ENCODE peak calls at places on chromosome 3, in ten cellular contexts. K is kidney epithelial cell; O is NCI-H2081; W is H4; U is astrocyte of the spinal cord; R is endothelial cell; S is HL-60; M is right cardiac atrium; A is ascending aorta; B is CD4-positive, alpha-beta memory T cell. E is an unnamed sample.

GRCh38 chr3:144772372-144772771 is 800.7 kb downstream of the DIPK2A start:
- DNase-seq in K (no peak), O (no peak), W (no peak), U (no peak), R (no peak), S (no peak), M (no peak), A (no peak), B (no peak), E (no peak)

GRCh38 chr3:169232863-169233262 is 430.6 kb downstream of the MECOM start:
- DNase-seq in K (no peak), O (peak; percentile 63), W (peak; percentile 83), U (peak; percentile 63), R (no peak), S (no peak), M (no peak), A (no peak), B (no peak), E (no peak)

GRCh38 chr3:157626817-157627216 is 123.6 kb upstream of the VEPH1 start:
- DNase-seq in K (no peak), O (no peak), W (no peak), U (no peak), R (no peak), S (no peak), M (no peak), A (no peak), B (no peak), E (no peak)

GRCh38 chr3:185401319-185401955 is 38.5 kb downstream of the MAP3K13 start:
- DNase-seq in K (no peak), O (peak; percentile 97), W (no peak), U (no peak), R (no peak), S (no peak), M (no peak), A (no peak), B (no peak), E (no peak)

GRCh38 chr3:46124216-46125143 is 83.6 kb downstream of the CCR1 start:
- DNase-seq in K (no peak), O (no peak), W (no peak), U (no peak), R (no peak), S (no peak), M (peak; percentile 28), A (no peak), B (no peak), E (no peak)

GRCh38 chr3:58492385-58492970 is 582 bp downstream of the KCTD6 start:
- DNase-seq in K (no peak), O (peak; percentile 3), W (no peak), U (no peak), R (peak; percentile 12), S (peak; percentile 20), M (no peak), A (no peak), B (peak; percentile 44), E (no peak)

GRCh38 chr3:143413372-143413771 is 293.8 kb downstream of the CHST2 start:
- DNase-seq in K (no peak), O (no peak), W (no peak), U (no peak), R (no peak), S (no peak), M (no peak), A (no peak), B (no peak), E (no peak)

GRCh38 chr3:13115616-13115910 is 42.3 kb upstream of the IQSEC1 start:
- DNase-seq in K (no peak), O (no peak), W (no peak), U (no peak), R (no peak), S (no peak), M (no peak), A (no peak), B (no peak), E (no peak)

GRCh38 chr3:137946341-137946973 is 63.5 kb upstream of the CLDN18 start:
- DNase-seq in K (peak; percentile 18), O (peak; percentile 92), W (peak; percentile 86), U (peak; percentile 64), R (peak; percentile 52), S (peak; percentile 45), M (peak; percentile 33), A (no peak), B (no peak), E (peak; percentile 73)

GRCh38 chr3:14261229-14261628 is 82.6 kb downstream of the LSM3 start:
- DNase-seq in K (no peak), O (peak; percentile 36), W (peak; percentile 64), U (peak; percentile 75), R (peak; percentile 92), S (peak; percentile 79), M (peak; percentile 80), A (peak; percentile 11), B (peak; percentile 65), E (peak; percentile 92)

GRCh38 chr3:11138371-11138770 is 15.9 kb upstream of the HRH1 start:
- DNase-seq in K (no peak), O (no peak), W (no peak), U (no peak), R (no peak), S (no peak), M (no peak), A (no peak), B (no peak), E (no peak)

GRCh38 chr3:40718681-40719080 is 193.9 kb downstream of the ZNF621 start:
- DNase-seq in K (no peak), O (no peak), W (no peak), U (no peak), R (no peak), S (peak; percentile 34), M (no peak), A (no peak), B (no peak), E (no peak)

GRCh38 chr3:171875923-171876412 is 32.8 kb downstream of the TMEM212 start:
- DNase-seq in K (no peak), O (no peak), W (peak; percentile 35), U (peak; percentile 82), R (no peak), S (no peak), M (no peak), A (no peak), B (no peak), E (no peak)

GRCh38 chr3:47715928-47716327 is 65.8 kb downstream of the SMARCC1 start:
- DNase-seq in K (no peak), O (no peak), W (peak; percentile 3), U (peak; percentile 47), R (no peak), S (no peak), M (no peak), A (no peak), B (no peak), E (no peak)

GRCh38 chr3:76107935-76108570 is 322.7 kb upstream of the ZNF717 start:
- DNase-seq in K (no peak), O (no peak), W (peak; percentile 27), U (peak; percentile 52), R (peak; percentile 28), S (peak; percentile 6), M (no peak), A (no peak), B (no peak), E (peak; percentile 28)

GRCh38 chr3:124504332-124505059 is 225.8 kb upstream of the UMPS start:
- DNase-seq in K (no peak), O (no peak), W (peak; percentile 41), U (peak; percentile 46), R (no peak), S (no peak), M (peak; percentile 61), A (no peak), B (no peak), E (peak; percentile 66)

GRCh38 chr3:81788044-81788443 is 26.6 kb upstream of the GBE1 start:
- DNase-seq in K (no peak), O (no peak), W (no peak), U (no peak), R (no peak), S (no peak), M (no peak), A (no peak), B (no peak), E (no peak)

GRCh38 chr3:42719002-42719401 is 16.4 kb upstream of the HHATL start:
- DNase-seq in K (no peak), O (no peak), W (no peak), U (no peak), R (no peak), S (no peak), M (no peak), A (no peak), B (no peak), E (peak; percentile 4)

GRCh38 chr3:46383946-46384330 is 13.2 kb downstream of the CCR5 start:
- DNase-seq in K (no peak), O (no peak), W (no peak), U (no peak), R (no peak), S (no peak), M (no peak), A (no peak), B (no peak), E (no peak)